ENCODE peak calls at places on chromosome 5, in five cellular contexts. One of them, this sample, is unnamed.

GRCh38 chr5:4875942-4876341 is 264.2 kb upstream of the ADAMTS16 start:
- DNase-seq in fibroblast of the aortic adventitia: no peak
- DNase-seq in cardiac muscle cell: no peak
- DNase-seq in tibial nerve: no peak
- DNase-seq in HFF-Myc: no peak
- DNase-seq in this sample: no peak

GRCh38 chr5:125874717-125875116 is 548.5 kb upstream of the GRAMD2B start:
- DNase-seq in fibroblast of the aortic adventitia: no peak
- DNase-seq in cardiac muscle cell: no peak
- DNase-seq in tibial nerve: no peak
- DNase-seq in HFF-Myc: no peak
- DNase-seq in this sample: no peak

GRCh38 chr5:78242001-78242400 is 52.5 kb downstream of the AP3B1 start:
- DNase-seq in fibroblast of the aortic adventitia: no peak
- DNase-seq in cardiac muscle cell: no peak
- DNase-seq in tibial nerve: no peak
- DNase-seq in HFF-Myc: no peak
- DNase-seq in this sample: no peak

GRCh38 chr5:73369283-73369682 is 79.3 kb downstream of the FOXD1 start:
- DNase-seq in fibroblast of the aortic adventitia: peak
- DNase-seq in cardiac muscle cell: no peak
- DNase-seq in tibial nerve: no peak
- DNase-seq in HFF-Myc: no peak
- DNase-seq in this sample: no peak

GRCh38 chr5:139816566-139816965 is 21.0 kb downstream of the PSD2 start:
- DNase-seq in fibroblast of the aortic adventitia: no peak
- DNase-seq in cardiac muscle cell: no peak
- DNase-seq in tibial nerve: no peak
- DNase-seq in HFF-Myc: no peak
- DNase-seq in this sample: no peak

GRCh38 chr5:94693043-94693822 is 74.8 kb downstream of the SLF1 start:
- DNase-seq in fibroblast of the aortic adventitia: peak
- DNase-seq in cardiac muscle cell: peak
- DNase-seq in tibial nerve: no peak
- DNase-seq in HFF-Myc: peak
- DNase-seq in this sample: no peak

GRCh38 chr5:115639377-115639776 is 13.5 kb upstream of the TMED7 start:
- DNase-seq in fibroblast of the aortic adventitia: no peak
- DNase-seq in cardiac muscle cell: no peak
- DNase-seq in tibial nerve: no peak
- DNase-seq in HFF-Myc: no peak
- DNase-seq in this sample: no peak

GRCh38 chr5:118548761-118549160 is 439.6 kb downstream of the DTWD2 start:
- DNase-seq in fibroblast of the aortic adventitia: peak
- DNase-seq in cardiac muscle cell: peak
- DNase-seq in tibial nerve: no peak
- DNase-seq in HFF-Myc: no peak
- DNase-seq in this sample: no peak

GRCh38 chr5:181235689-181236366 is 7.9 kb downstream of the RACK1 start:
- DNase-seq in fibroblast of the aortic adventitia: no peak
- DNase-seq in cardiac muscle cell: no peak
- DNase-seq in tibial nerve: no peak
- DNase-seq in HFF-Myc: no peak
- DNase-seq in this sample: no peak

GRCh38 chr5:9059920-9060691 is 485.8 kb downstream of the SEMA5A start:
- DNase-seq in fibroblast of the aortic adventitia: peak
- DNase-seq in cardiac muscle cell: peak
- DNase-seq in tibial nerve: no peak
- DNase-seq in HFF-Myc: peak
- DNase-seq in this sample: no peak

GRCh38 chr5:72248352-72249032 is 71.5 kb downstream of the MRPS27 start:
- DNase-seq in fibroblast of the aortic adventitia: peak
- DNase-seq in cardiac muscle cell: peak
- DNase-seq in tibial nerve: no peak
- DNase-seq in HFF-Myc: peak
- DNase-seq in this sample: no peak

GRCh38 chr5:72246954-72247442 is 73.0 kb downstream of the MRPS27 start:
- DNase-seq in fibroblast of the aortic adventitia: peak
- DNase-seq in cardiac muscle cell: no peak
- DNase-seq in tibial nerve: no peak
- DNase-seq in HFF-Myc: no peak
- DNase-seq in this sample: no peak

GRCh38 chr5:72244862-72245371 is 75.1 kb downstream of the MRPS27 start:
- DNase-seq in fibroblast of the aortic adventitia: peak
- DNase-seq in cardiac muscle cell: peak
- DNase-seq in tibial nerve: no peak
- DNase-seq in HFF-Myc: no peak
- DNase-seq in this sample: no peak

GRCh38 chr5:72245517-72246238 is 74.4 kb downstream of the MRPS27 start:
- DNase-seq in fibroblast of the aortic adventitia: no peak
- DNase-seq in cardiac muscle cell: no peak
- DNase-seq in tibial nerve: no peak
- DNase-seq in HFF-Myc: no peak
- DNase-seq in this sample: no peak

DNA sequence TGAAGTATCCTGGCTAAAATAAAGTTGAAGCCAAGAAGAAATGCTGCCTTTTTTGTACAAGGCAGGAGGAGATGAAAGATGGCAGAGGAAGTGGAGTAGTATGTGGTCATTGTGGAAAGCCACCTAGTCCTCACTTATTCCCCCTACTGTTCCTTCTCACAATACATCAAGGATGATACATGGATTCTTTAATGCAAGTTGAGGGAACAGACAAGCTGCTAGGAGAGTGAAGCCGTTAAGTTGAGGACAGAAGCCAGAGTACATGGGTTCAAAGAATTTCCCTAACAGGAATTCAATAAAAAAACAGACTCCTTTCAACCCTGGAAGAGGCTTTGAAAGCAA is 73.8 kb downstream of the MRPS27 start:
- DNase-seq in fibroblast of the aortic adventitia: peak
- DNase-seq in cardiac muscle cell: no peak
- DNase-seq in tibial nerve: no peak
- DNase-seq in HFF-Myc: no peak
- DNase-seq in this sample: no peak
- TF ChIP-seq CTCF in fibroblast of the aortic adventitia: peak
- TF ChIP-seq CTCF in cardiac muscle cell: no peak
- TF ChIP-seq CTCF in tibial nerve: no peak
- TF ChIP-seq CTCF in HFF-Myc: no peak
- TF ChIP-seq CTCF in this sample: no peak

GRCh38 chr5:22316291-22316690 is 536.9 kb downstream of the CDH12 start:
- DNase-seq in fibroblast of the aortic adventitia: no peak
- DNase-seq in cardiac muscle cell: no peak
- DNase-seq in tibial nerve: no peak
- DNase-seq in HFF-Myc: no peak
- DNase-seq in this sample: no peak

GRCh38 chr5:22314548-22314947 is 538.6 kb downstream of the CDH12 start:
- DNase-seq in fibroblast of the aortic adventitia: no peak
- DNase-seq in cardiac muscle cell: no peak
- DNase-seq in tibial nerve: no peak
- DNase-seq in HFF-Myc: no peak
- DNase-seq in this sample: no peak

DNA sequence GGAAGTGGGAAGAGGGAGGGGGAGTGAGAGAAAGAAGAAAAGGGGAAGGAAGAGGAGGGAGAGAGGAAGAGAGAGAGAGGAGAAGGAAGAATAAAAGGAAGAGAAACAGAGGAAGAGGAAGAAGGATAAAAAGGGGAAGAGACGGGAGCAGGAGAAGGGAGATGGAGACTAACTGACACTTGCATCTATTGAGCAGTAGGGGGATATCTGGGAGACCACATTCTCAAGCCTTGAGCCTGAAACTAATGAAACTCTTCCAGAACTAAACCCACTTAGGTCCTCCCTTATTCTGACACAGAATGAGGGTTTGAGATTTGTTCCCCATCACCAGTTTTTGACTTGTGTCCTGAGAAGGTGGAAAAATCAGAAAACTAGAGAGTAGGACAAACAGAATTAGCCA is 533.3 kb downstream of the CDH12 start:
- DNase-seq in fibroblast of the aortic adventitia: no peak
- DNase-seq in cardiac muscle cell: no peak
- DNase-seq in tibial nerve: no peak
- DNase-seq in HFF-Myc: no peak
- DNase-seq in this sample: no peak
- TF ChIP-seq CTCF in fibroblast of the aortic adventitia: no peak
- TF ChIP-seq CTCF in cardiac muscle cell: no peak
- TF ChIP-seq CTCF in tibial nerve: no peak
- TF ChIP-seq CTCF in HFF-Myc: no peak
- TF ChIP-seq CTCF in this sample: no peak

GRCh38 chr5:145752947-145753346 is 82.2 kb downstream of the PRELID2 start:
- DNase-seq in fibroblast of the aortic adventitia: peak
- DNase-seq in cardiac muscle cell: peak
- DNase-seq in tibial nerve: no peak
- DNase-seq in HFF-Myc: peak
- DNase-seq in this sample: no peak
- TF ChIP-seq CTCF in fibroblast of the aortic adventitia: no peak
- TF ChIP-seq CTCF in cardiac muscle cell: no peak
- TF ChIP-seq CTCF in tibial nerve: no peak
- TF ChIP-seq CTCF in HFF-Myc: no peak
- TF ChIP-seq CTCF in this sample: no peak

GRCh38 chr5:122076023-122076422 is 2.0 kb downstream of the LOX start:
- DNase-seq in fibroblast of the aortic adventitia: peak
- DNase-seq in cardiac muscle cell: peak
- DNase-seq in tibial nerve: no peak
- DNase-seq in HFF-Myc: no peak
- DNase-seq in this sample: no peak
- TF ChIP-seq CTCF in fibroblast of the aortic adventitia: peak
- TF ChIP-seq CTCF in cardiac muscle cell: peak
- TF ChIP-seq CTCF in tibial nerve: no peak
- TF ChIP-seq CTCF in HFF-Myc: no peak
- TF ChIP-seq CTCF in this sample: no peak

GRCh38 chr5:163976691-163977090 is 471.3 kb downstream of the MAT2B start:
- DNase-seq in fibroblast of the aortic adventitia: peak
- DNase-seq in cardiac muscle cell: no peak
- DNase-seq in tibial nerve: no peak
- DNase-seq in HFF-Myc: no peak
- DNase-seq in this sample: no peak

GRCh38 chr5:163978897-163979296 is 473.5 kb downstream of the MAT2B start:
- DNase-seq in fibroblast of the aortic adventitia: no peak
- DNase-seq in cardiac muscle cell: no peak
- DNase-seq in tibial nerve: no peak
- DNase-seq in HFF-Myc: no peak
- DNase-seq in this sample: no peak
- TF ChIP-seq CTCF in fibroblast of the aortic adventitia: no peak
- TF ChIP-seq CTCF in cardiac muscle cell: no peak
- TF ChIP-seq CTCF in tibial nerve: no peak
- TF ChIP-seq CTCF in HFF-Myc: no peak
- TF ChIP-seq CTCF in this sample: no peak

GRCh38 chr5:173327948-173328895 is at the start of gene STC2:
- DNase-seq in fibroblast of the aortic adventitia: peak
- DNase-seq in cardiac muscle cell: peak
- DNase-seq in tibial nerve: no peak
- DNase-seq in HFF-Myc: peak
- DNase-seq in this sample: no peak
- TF ChIP-seq CTCF in fibroblast of the aortic adventitia: no peak
- TF ChIP-seq CTCF in cardiac muscle cell: no peak
- TF ChIP-seq CTCF in tibial nerve: no peak
- TF ChIP-seq CTCF in HFF-Myc: no peak
- TF ChIP-seq CTCF in this sample: no peak

This sample was measured in omental fat pad.